ENCODE peak calls at places on chromosome 11, in nine cellular contexts. One of them, this sample, is unnamed.

GRCh38 chr11:47992959-47993820 is 12.8 kb downstream of the PTPRJ start:
- DNase-seq in activated T-cell treated with anti-CD3 and anti-CD28 coated beads for 1 hour: no peak
- DNase-seq in memory B cell: no peak
- DNase-seq in CD4-positive, alpha-beta T cell: no peak
- DNase-seq in GM12878: no peak
- DNase-seq in astrocyte: peak; percentile 81
- DNase-seq in HT1080: peak; percentile 88
- DNase-seq in DMS153: peak; percentile 51
- DNase-seq in NT2/D1: peak; percentile 59
- DNase-seq in this sample: no peak

GRCh38 chr11:93775289-93775688 is 8.8 kb upstream of the MED17 start:
- DNase-seq in activated T-cell treated with anti-CD3 and anti-CD28 coated beads for 1 hour: no peak
- DNase-seq in astrocyte: no peak
- DNase-seq in NT2/D1: no peak
- DNase-seq in GM12878: no peak
- DNase-seq in memory B cell: no peak
- DNase-seq in HT1080: peak; percentile 30
- DNase-seq in CD4-positive, alpha-beta T cell: no peak
- DNase-seq in DMS153: no peak
- DNase-seq in this sample: no peak

GRCh38 chr11:287821-288327 is 1.1 kb upstream of the PGGHG start:
- DNase-seq in CD4-positive, alpha-beta T cell: peak; percentile 48
- DNase-seq in NT2/D1: no peak
- DNase-seq in DMS153: no peak
- DNase-seq in GM12878: no peak
- DNase-seq in HT1080: no peak
- DNase-seq in activated T-cell treated with anti-CD3 and anti-CD28 coated beads for 1 hour: peak; percentile 68
- DNase-seq in memory B cell: no peak
- DNase-seq in astrocyte: no peak
- DNase-seq in this sample: no peak

GRCh38 chr11:66987158-66987620 is 12.1 kb downstream of the C11orf86 start:
- DNase-seq in GM12878: no peak
- DNase-seq in activated T-cell treated with anti-CD3 and anti-CD28 coated beads for 1 hour: no peak
- DNase-seq in NT2/D1: peak; percentile 63
- DNase-seq in CD4-positive, alpha-beta T cell: no peak
- DNase-seq in HT1080: no peak
- DNase-seq in DMS153: no peak
- DNase-seq in astrocyte: no peak
- DNase-seq in memory B cell: no peak
- DNase-seq in this sample: no peak

GRCh38 chr11:119846374-119846773 is 117.4 kb upstream of the NECTIN1 start:
- DNase-seq in CD4-positive, alpha-beta T cell: no peak
- DNase-seq in GM12878: no peak
- DNase-seq in memory B cell: no peak
- DNase-seq in DMS153: no peak
- DNase-seq in NT2/D1: no peak
- DNase-seq in astrocyte: no peak
- DNase-seq in activated T-cell treated with anti-CD3 and anti-CD28 coated beads for 1 hour: no peak
- DNase-seq in HT1080: peak; percentile 10
- DNase-seq in this sample: no peak

GRCh38 chr11:18313985-18314763 is 7.8 kb downstream of the HPS5 start:
- DNase-seq in HT1080: peak; percentile 53
- DNase-seq in GM12878: no peak
- DNase-seq in memory B cell: no peak
- DNase-seq in CD4-positive, alpha-beta T cell: no peak
- DNase-seq in NT2/D1: no peak
- DNase-seq in activated T-cell treated with anti-CD3 and anti-CD28 coated beads for 1 hour: no peak
- DNase-seq in DMS153: no peak
- DNase-seq in astrocyte: peak; percentile 23
- DNase-seq in this sample: no peak

GRCh38 chr11:13064593-13064992 is 55.5 kb downstream of the RASSF10 start:
- DNase-seq in astrocyte: no peak
- DNase-seq in CD4-positive, alpha-beta T cell: no peak
- DNase-seq in DMS153: no peak
- DNase-seq in GM12878: no peak
- DNase-seq in memory B cell: no peak
- DNase-seq in activated T-cell treated with anti-CD3 and anti-CD28 coated beads for 1 hour: no peak
- DNase-seq in NT2/D1: no peak
- DNase-seq in HT1080: no peak
- DNase-seq in this sample: no peak

GRCh38 chr11:14623036-14623435 is 20.6 kb upstream of the PDE3B start:
- DNase-seq in activated T-cell treated with anti-CD3 and anti-CD28 coated beads for 1 hour: no peak
- DNase-seq in HT1080: no peak
- DNase-seq in DMS153: no peak
- DNase-seq in CD4-positive, alpha-beta T cell: no peak
- DNase-seq in memory B cell: no peak
- DNase-seq in NT2/D1: no peak
- DNase-seq in GM12878: no peak
- DNase-seq in astrocyte: no peak
- DNase-seq in this sample: no peak

GRCh38 chr11:62958547-62959071 is 26.2 kb downstream of the SLC22A6 start:
- DNase-seq in activated T-cell treated with anti-CD3 and anti-CD28 coated beads for 1 hour: no peak
- DNase-seq in memory B cell: no peak
- DNase-seq in GM12878: no peak
- DNase-seq in HT1080: peak; percentile 38
- DNase-seq in DMS153: peak; percentile 9
- DNase-seq in CD4-positive, alpha-beta T cell: no peak
- DNase-seq in astrocyte: no peak
- DNase-seq in NT2/D1: no peak
- DNase-seq in this sample: no peak

GRCh38 chr11:3037041-3037944 is 19.9 kb downstream of the CARS1 start:
- DNase-seq in activated T-cell treated with anti-CD3 and anti-CD28 coated beads for 1 hour: no peak
- DNase-seq in DMS153: no peak
- DNase-seq in NT2/D1: peak; percentile 67
- DNase-seq in HT1080: peak; percentile 52
- DNase-seq in memory B cell: no peak
- DNase-seq in CD4-positive, alpha-beta T cell: peak; percentile 42
- DNase-seq in GM12878: no peak
- DNase-seq in astrocyte: peak; percentile 38
- DNase-seq in this sample: no peak

GRCh38 chr11:6443269-6444003 is 2.6 kb upstream of the HPX start:
- DNase-seq in activated T-cell treated with anti-CD3 and anti-CD28 coated beads for 1 hour: peak; percentile 47
- DNase-seq in astrocyte: peak; percentile 14
- DNase-seq in DMS153: no peak
- DNase-seq in memory B cell: peak; percentile 42
- DNase-seq in NT2/D1: peak; percentile 46
- DNase-seq in CD4-positive, alpha-beta T cell: peak; percentile 49
- DNase-seq in HT1080: peak; percentile 53
- DNase-seq in GM12878: no peak
- DNase-seq in this sample: peak; percentile 51

GRCh38 chr11:130178441-130178971 is 18.9 kb downstream of the ST14 start:
- DNase-seq in NT2/D1: no peak
- DNase-seq in CD4-positive, alpha-beta T cell: no peak
- DNase-seq in activated T-cell treated with anti-CD3 and anti-CD28 coated beads for 1 hour: no peak
- DNase-seq in GM12878: no peak
- DNase-seq in astrocyte: no peak
- DNase-seq in memory B cell: no peak
- DNase-seq in DMS153: no peak
- DNase-seq in HT1080: no peak
- DNase-seq in this sample: no peak

GRCh38 chr11:27381238-27381666 is 18.2 kb upstream of the CCDC34 start:
- DNase-seq in HT1080: no peak
- DNase-seq in GM12878: no peak
- DNase-seq in DMS153: no peak
- DNase-seq in CD4-positive, alpha-beta T cell: no peak
- DNase-seq in memory B cell: no peak
- DNase-seq in activated T-cell treated with anti-CD3 and anti-CD28 coated beads for 1 hour: no peak
- DNase-seq in NT2/D1: no peak
- DNase-seq in astrocyte: no peak
- DNase-seq in this sample: no peak

GRCh38 chr11:1890856-1891830 is 552 bp downstream of the PRR33 start:
- DNase-seq in astrocyte: no peak
- DNase-seq in DMS153: no peak
- DNase-seq in GM12878: no peak
- DNase-seq in activated T-cell treated with anti-CD3 and anti-CD28 coated beads for 1 hour: no peak
- DNase-seq in HT1080: no peak
- DNase-seq in memory B cell: no peak
- DNase-seq in CD4-positive, alpha-beta T cell: no peak
- DNase-seq in NT2/D1: no peak
- DNase-seq in this sample: no peak

GRCh38 chr11:8709002-8709672 is 26.5 kb downstream of the RPL27A start:
- DNase-seq in HT1080: no peak
- DNase-seq in activated T-cell treated with anti-CD3 and anti-CD28 coated beads for 1 hour: no peak
- DNase-seq in NT2/D1: no peak
- DNase-seq in GM12878: no peak
- DNase-seq in CD4-positive, alpha-beta T cell: no peak
- DNase-seq in memory B cell: no peak
- DNase-seq in DMS153: no peak
- DNase-seq in astrocyte: peak; percentile 98
- DNase-seq in this sample: no peak

GRCh38 chr11:123742334-123742733 is 874 bp upstream of the ZNF202 start:
- DNase-seq in astrocyte: no peak
- DNase-seq in HT1080: no peak
- DNase-seq in GM12878: no peak
- DNase-seq in activated T-cell treated with anti-CD3 and anti-CD28 coated beads for 1 hour: no peak
- DNase-seq in CD4-positive, alpha-beta T cell: no peak
- DNase-seq in memory B cell: no peak
- DNase-seq in DMS153: no peak
- DNase-seq in NT2/D1: peak; percentile 60
- DNase-seq in this sample: no peak

GRCh38 chr11:110076388-110076965 is 16.7 kb upstream of the ZC3H12C start:
- DNase-seq in NT2/D1: no peak
- DNase-seq in activated T-cell treated with anti-CD3 and anti-CD28 coated beads for 1 hour: no peak
- DNase-seq in DMS153: no peak
- DNase-seq in GM12878: no peak
- DNase-seq in astrocyte: no peak
- DNase-seq in memory B cell: no peak
- DNase-seq in CD4-positive, alpha-beta T cell: no peak
- DNase-seq in HT1080: no peak
- DNase-seq in this sample: no peak

GRCh38 chr11:798093-798713 is at the start of gene SLC25A22:
- DNase-seq in memory B cell: peak; percentile 97
- DNase-seq in DMS153: peak; percentile 47
- DNase-seq in GM12878: no peak
- DNase-seq in HT1080: peak; percentile 59
- DNase-seq in activated T-cell treated with anti-CD3 and anti-CD28 coated beads for 1 hour: peak; percentile 78
- DNase-seq in CD4-positive, alpha-beta T cell: peak; percentile 82
- DNase-seq in astrocyte: peak; percentile 48
- DNase-seq in NT2/D1: no peak
- DNase-seq in this sample: peak; percentile 97

GRCh38 chr11:65558002-65558784 is at the start of gene LTBP3:
- DNase-seq in astrocyte: peak; percentile 68
- DNase-seq in HT1080: peak; percentile 79
- DNase-seq in DMS153: no peak
- DNase-seq in CD4-positive, alpha-beta T cell: peak; percentile 47
- DNase-seq in memory B cell: no peak
- DNase-seq in NT2/D1: no peak
- DNase-seq in GM12878: no peak
- DNase-seq in activated T-cell treated with anti-CD3 and anti-CD28 coated beads for 1 hour: no peak
- DNase-seq in this sample: peak; percentile 72

GRCh38 chr11:63682045-63682915 is 980 bp downstream of the RTN3 start:
- DNase-seq in DMS153: no peak
- DNase-seq in CD4-positive, alpha-beta T cell: no peak
- DNase-seq in HT1080: peak; percentile 11
- DNase-seq in GM12878: no peak
- DNase-seq in astrocyte: no peak
- DNase-seq in activated T-cell treated with anti-CD3 and anti-CD28 coated beads for 1 hour: no peak
- DNase-seq in memory B cell: no peak
- DNase-seq in NT2/D1: peak; percentile 36
- DNase-seq in this sample: no peak

GRCh38 chr11:65764434-65764833 is 16.3 kb downstream of the AP5B1 start:
- DNase-seq in memory B cell: no peak
- DNase-seq in activated T-cell treated with anti-CD3 and anti-CD28 coated beads for 1 hour: no peak
- DNase-seq in GM12878: no peak
- DNase-seq in DMS153: no peak
- DNase-seq in CD4-positive, alpha-beta T cell: no peak
- DNase-seq in HT1080: no peak
- DNase-seq in astrocyte: no peak
- DNase-seq in NT2/D1: no peak
- DNase-seq in this sample: no peak

GRCh38 chr11:11845551-11845950 is 3.8 kb downstream of the USP47 start:
- DNase-seq in NT2/D1: no peak
- DNase-seq in activated T-cell treated with anti-CD3 and anti-CD28 coated beads for 1 hour: no peak
- DNase-seq in DMS153: no peak
- DNase-seq in memory B cell: no peak
- DNase-seq in CD4-positive, alpha-beta T cell: no peak
- DNase-seq in HT1080: no peak
- DNase-seq in astrocyte: peak; percentile 17
- DNase-seq in GM12878: no peak
- DNase-seq in this sample: no peak

GRCh38 chr11:75389925-75390324 is 9.4 kb upstream of the RPS3 start:
- DNase-seq in CD4-positive, alpha-beta T cell: no peak
- DNase-seq in DMS153: no peak
- DNase-seq in activated T-cell treated with anti-CD3 and anti-CD28 coated beads for 1 hour: no peak
- DNase-seq in HT1080: no peak
- DNase-seq in GM12878: no peak
- DNase-seq in astrocyte: no peak
- DNase-seq in memory B cell: no peak
- DNase-seq in NT2/D1: no peak
- DNase-seq in this sample: no peak

GRCh38 chr11:55481416-55481815 is 72.9 kb upstream of the OR4C15 start:
- DNase-seq in CD4-positive, alpha-beta T cell: no peak
- DNase-seq in astrocyte: no peak
- DNase-seq in DMS153: no peak
- DNase-seq in GM12878: no peak
- DNase-seq in memory B cell: no peak
- DNase-seq in activated T-cell treated with anti-CD3 and anti-CD28 coated beads for 1 hour: no peak
- DNase-seq in NT2/D1: no peak
- DNase-seq in HT1080: peak; percentile 30
- DNase-seq in this sample: no peak

GRCh38 chr11:108551653-108552462 is 41.7 kb downstream of the EXPH5 start:
- DNase-seq in astrocyte: peak; percentile 40
- DNase-seq in CD4-positive, alpha-beta T cell: no peak
- DNase-seq in memory B cell: no peak
- DNase-seq in activated T-cell treated with anti-CD3 and anti-CD28 coated beads for 1 hour: no peak
- DNase-seq in GM12878: no peak
- DNase-seq in HT1080: no peak
- DNase-seq in DMS153: no peak
- DNase-seq in NT2/D1: no peak
- DNase-seq in this sample: no peak

GRCh38 chr11:119974467-119974866 is 163.4 kb downstream of the TRIM29 start:
- DNase-seq in HT1080: no peak
- DNase-seq in astrocyte: no peak
- DNase-seq in CD4-positive, alpha-beta T cell: no peak
- DNase-seq in NT2/D1: no peak
- DNase-seq in activated T-cell treated with anti-CD3 and anti-CD28 coated beads for 1 hour: no peak
- DNase-seq in DMS153: no peak
- DNase-seq in memory B cell: no peak
- DNase-seq in GM12878: no peak
- DNase-seq in this sample: no peak

GRCh38 chr11:117690484-117691205 is 106.4 kb downstream of the DSCAML1 start:
- DNase-seq in HT1080: no peak
- DNase-seq in memory B cell: no peak
- DNase-seq in CD4-positive, alpha-beta T cell: no peak
- DNase-seq in NT2/D1: no peak
- DNase-seq in astrocyte: no peak
- DNase-seq in DMS153: no peak
- DNase-seq in activated T-cell treated with anti-CD3 and anti-CD28 coated beads for 1 hour: no peak
- DNase-seq in GM12878: peak; percentile 27
- DNase-seq in this sample: no peak

GRCh38 chr11:126857860-126858808 is 142.4 kb downstream of the KIRREL3 start:
- DNase-seq in CD4-positive, alpha-beta T cell: no peak
- DNase-seq in GM12878: no peak
- DNase-seq in DMS153: peak; percentile 89
- DNase-seq in astrocyte: peak; percentile 90
- DNase-seq in NT2/D1: no peak
- DNase-seq in activated T-cell treated with anti-CD3 and anti-CD28 coated beads for 1 hour: no peak
- DNase-seq in HT1080: peak; percentile 74
- DNase-seq in memory B cell: no peak
- DNase-seq in this sample: no peak

GRCh38 chr11:65864758-65865471 is 4.7 kb downstream of the MUS81 start:
- DNase-seq in GM12878: no peak
- DNase-seq in astrocyte: no peak
- DNase-seq in CD4-positive, alpha-beta T cell: no peak
- DNase-seq in HT1080: no peak
- DNase-seq in memory B cell: no peak
- DNase-seq in activated T-cell treated with anti-CD3 and anti-CD28 coated beads for 1 hour: no peak
- DNase-seq in DMS153: no peak
- DNase-seq in NT2/D1: no peak
- DNase-seq in this sample: no peak

GRCh38 chr11:65776196-65776595 is 4.6 kb downstream of the AP5B1 start:
- DNase-seq in CD4-positive, alpha-beta T cell: no peak
- DNase-seq in NT2/D1: no peak
- DNase-seq in memory B cell: no peak
- DNase-seq in HT1080: no peak
- DNase-seq in DMS153: no peak
- DNase-seq in activated T-cell treated with anti-CD3 and anti-CD28 coated beads for 1 hour: no peak
- DNase-seq in astrocyte: no peak
- DNase-seq in GM12878: no peak
- DNase-seq in this sample: no peak

GRCh38 chr11:125872138-125872491 is 15.4 kb upstream of the HYLS1 start:
- DNase-seq in GM12878: no peak
- DNase-seq in HT1080: no peak
- DNase-seq in DMS153: no peak
- DNase-seq in NT2/D1: no peak
- DNase-seq in activated T-cell treated with anti-CD3 and anti-CD28 coated beads for 1 hour: no peak
- DNase-seq in astrocyte: no peak
- DNase-seq in memory B cell: no peak
- DNase-seq in CD4-positive, alpha-beta T cell: no peak
- DNase-seq in this sample: no peak

This sample was measured in GM19239.